ENCODE peak calls at places on chromosome 15, in six cellular contexts. N is stimulated activated CD8-positive, alpha-beta memory T cell treated with anti-CD3 and anti-CD28 coated beads, Interleukin-4, amount 100 ng/mL, for 24 hours; D is CD4-positive, alpha-beta memory T cell; B is heart left ventricle; A is endothelial cell; L is Calu3. Q is an unnamed sample.

GRCh38 chr15:43776718-43777292 is at the start of gene ELL3:
- DNase-seq in N (peak; percentile 54), D (peak; percentile 76), B (peak; percentile 85), A (peak; percentile 26), L (peak; percentile 71), Q (peak; percentile 91)

GRCh38 chr15:94844533-94845390 is 613.4 kb downstream of the MCTP2 start:
- DNase-seq in N (no peak), D (no peak), B (peak; percentile 80), A (peak; percentile 95), L (peak; percentile 65), Q (peak; percentile 94)

GRCh38 chr15:40313531-40314398 is 6.0 kb upstream of the PLCB2 start:
- DNase-seq in N (no peak), D (peak; percentile 41), B (peak; percentile 62), A (no peak), L (peak; percentile 62), Q (peak; percentile 85)

GRCh38 chr15:100941536-100941935 is 22.4 kb downstream of the LRRK1 start:
- DNase-seq in N (no peak), D (no peak), B (no peak), A (no peak), L (no peak), Q (no peak)

GRCh38 chr15:90264649-90265048 is 823 bp upstream of the NGRN start:
- DNase-seq in N (no peak), D (no peak), B (no peak), A (no peak), L (peak; percentile 47), Q (peak; percentile 94)

GRCh38 chr15:63832620-63833245 is 1.0 kb downstream of the HERC1 start:
- DNase-seq in N (no peak), D (no peak), B (no peak), A (no peak), L (no peak), Q (no peak)

GRCh38 chr15:67783303-67783702 is 42.0 kb upstream of the SKOR1 start:
- DNase-seq in N (no peak), D (peak; percentile 75), B (no peak), A (no peak), L (no peak), Q (peak; percentile 39)

GRCh38 chr15:43093026-43093425 is 12.8 kb downstream of the UBR1 start:
- DNase-seq in N (no peak), D (no peak), B (no peak), A (no peak), L (no peak), Q (no peak)

GRCh38 chr15:38817427-38818155 is 253.0 kb upstream of the RASGRP1 start:
- DNase-seq in N (peak; percentile 70), D (peak; percentile 73), B (peak; percentile 74), A (peak; percentile 90), L (peak; percentile 89), Q (peak; percentile 77)

GRCh38 chr15:59401810-59402569 is 29.3 kb upstream of the MYO1E start:
- DNase-seq in N (no peak), D (no peak), B (no peak), A (no peak), L (no peak), Q (no peak)

GRCh38 chr15:95129589-95129988 is 898.2 kb downstream of the MCTP2 start:
- DNase-seq in N (no peak), D (no peak), B (peak; percentile 51), A (no peak), L (no peak), Q (no peak)

GRCh38 chr15:87661481-87661880 is 595.1 kb downstream of the NTRK3 start:
- DNase-seq in N (no peak), D (no peak), B (no peak), A (no peak), L (no peak), Q (no peak)

GRCh38 chr15:29476503-29477080 is 207.0 kb upstream of the NSMCE3 start:
- DNase-seq in N (no peak), D (no peak), B (no peak), A (no peak), L (no peak), Q (no peak)

GRCh38 chr15:50046868-50047267 is 72.2 kb downstream of the ATP8B4 start:
- DNase-seq in N (no peak), D (no peak), B (no peak), A (no peak), L (no peak), Q (no peak)

GRCh38 chr15:47870300-47870955 is 153.1 kb downstream of the SEMA6D start:
- DNase-seq in N (no peak), D (no peak), B (peak; percentile 19), A (no peak), L (no peak), Q (no peak)

GRCh38 chr15:31585231-31585630 is 258.6 kb downstream of the KLF13 start:
- DNase-seq in N (no peak), D (no peak), B (no peak), A (no peak), L (no peak), Q (no peak)

GRCh38 chr15:90154861-90155626 is 46.1 kb upstream of the SEMA4B start:
- DNase-seq in N (no peak), D (no peak), B (no peak), A (no peak), L (peak; percentile 24), Q (no peak)

GRCh38 chr15:95371664-95372063 is 958.8 kb upstream of the NR2F2 start:
- DNase-seq in N (no peak), D (no peak), B (no peak), A (no peak), L (no peak), Q (no peak)

GRCh38 chr15:60213377-60214010 is 184.3 kb downstream of the ANXA2 start:
- DNase-seq in N (no peak), D (no peak), B (no peak), A (no peak), L (peak; percentile 7), Q (no peak)

GRCh38 chr15:36109943-36110658 is 469.3 kb upstream of the CDIN1 start:
- DNase-seq in N (no peak), D (no peak), B (no peak), A (no peak), L (no peak), Q (no peak)

GRCh38 chr15:34514251-34514760 is 69.1 kb downstream of the GOLGA8B start:
- DNase-seq in N (no peak), D (no peak), B (peak; percentile 62), A (peak; percentile 26), L (peak; percentile 3), Q (peak; percentile 4)

GRCh38 chr15:98772895-98773294 is 124.6 kb downstream of the IGF1R start:
- DNase-seq in N (no peak), D (no peak), B (no peak), A (no peak), L (no peak), Q (no peak)

GRCh38 chr15:20368974-20369373 is 172.6 kb downstream of the GOLGA6L6 start:
- DNase-seq in N (no peak), D (no peak), B (no peak), A (no peak), L (no peak), Q (no peak)

GRCh38 chr15:71634820-71635219 is 175.5 kb upstream of the NR2E3 start:
- DNase-seq in N (no peak), D (no peak), B (no peak), A (no peak), L (no peak), Q (no peak)

GRCh38 chr15:74893627-74894026 is 3.8 kb downstream of the MPI start:
- DNase-seq in N (no peak), D (peak; percentile 75), B (no peak), A (no peak), L (no peak), Q (no peak)

GRCh38 chr15:90610220-90610619 is 80.5 kb downstream of the CRTC3 start:
- DNase-seq in N (no peak), D (no peak), B (no peak), A (no peak), L (no peak), Q (no peak)

GRCh38 chr15:48703544-48703943 is 58.0 kb upstream of the FBN1 start:
- DNase-seq in N (no peak), D (no peak), B (no peak), A (no peak), L (no peak), Q (no peak)

GRCh38 chr15:84685304-84685703 is 27.3 kb upstream of the NMB start:
- DNase-seq in N (no peak), D (no peak), B (no peak), A (no peak), L (peak; percentile 35), Q (no peak)

GRCh38 chr15:80549191-80549590 is 145.0 kb downstream of the ARNT2 start:
- DNase-seq in N (no peak), D (no peak), B (no peak), A (no peak), L (no peak), Q (no peak)

GRCh38 chr15:43105077-43105769 is 615 bp downstream of the UBR1 start:
- DNase-seq in N (no peak), D (no peak), B (no peak), A (peak; percentile 8), L (peak; percentile 17), Q (peak; percentile 56)

GRCh38 chr15:46892621-46893160 is 824.6 kb upstream of the SEMA6D start:
- DNase-seq in N (no peak), D (no peak), B (no peak), A (no peak), L (no peak), Q (no peak)

GRCh38 chr15:67065531-67066005 is at the start of gene SMAD3:
- DNase-seq in N (peak; percentile 65), D (peak; percentile 70), B (peak; percentile 93), A (peak; percentile 79), L (peak; percentile 94), Q (peak; percentile 92)

GRCh38 chr15:76325704-76326103 is 10.9 kb upstream of the ISL2 start:
- DNase-seq in N (no peak), D (no peak), B (no peak), A (no peak), L (no peak), Q (no peak)

GRCh38 chr15:48806151-48806550 is 4.7 kb downstream of the CEP152 start:
- DNase-seq in N (no peak), D (no peak), B (peak; percentile 34), A (no peak), L (no peak), Q (no peak)

Q was measured in small intestine.